ENCODE peak calls at places on chromosome 2, in ten cellular contexts. H, I, O, Q, U, Z, X, K, C and G are unnamed samples. For H3K4me1, the result is how much of the 10 kb centered on the place peaks cover.

GRCh38 chr2:30979822-30980245 is 158.4 kb downstream of the GALNT14 start:
- DNase-seq in U (no peak), Z (peak), X (peak), K (peak), C (no peak), Q (peak), I (no peak), O (peak), H (peak), G (peak)

GRCh38 chr2:172704072-172704936 is 31.3 kb upstream of the RAPGEF4 start:
- DNase-seq in Q (no peak), H (no peak), U (no peak), Z (peak), C (no peak), O (peak), K (peak), X (peak), I (no peak), G (no peak)

GRCh38 chr2:133045787-133046186 is 375.8 kb upstream of the LYPD1 start:
- DNase-seq in Z (no peak), K (no peak), U (no peak), C (no peak), I (no peak), Q (no peak), H (no peak), O (no peak), X (peak), G (no peak)

GRCh38 chr2:226618544-226618874 is 181.1 kb downstream of the IRS1 start:
- DNase-seq in U (no peak), K (no peak), Z (no peak), H (no peak), I (no peak), O (no peak), Q (no peak), C (no peak), X (no peak), G (no peak)

GRCh38 chr2:241390301-241391206 is 34.5 kb downstream of the FARP2 start:
- DNase-seq in C (no peak), O (no peak), K (no peak), U (no peak), I (no peak), X (no peak), Z (no peak), H (no peak), Q (no peak), G (no peak)

GRCh38 chr2:20796374-20796791 is 26.5 kb downstream of the LDAH start:
- DNase-seq in K (peak), X (no peak), U (no peak), C (no peak), H (peak), I (no peak), Q (no peak), Z (peak), O (no peak), G (no peak)

GRCh38 chr2:113077921-113078320 is 10.2 kb downstream of the IL1F10 start:
- DNase-seq in C (no peak), O (no peak), X (peak), U (no peak), Z (no peak), H (no peak), K (no peak), I (no peak), Q (no peak), G (no peak)

GRCh38 chr2:98445167-98445522 is 487 bp downstream of the INPP4A start:
- DNase-seq in I (peak), O (no peak), Q (peak), C (no peak), H (no peak), U (peak), Z (peak), X (no peak), K (no peak), G (no peak)

GRCh38 chr2:170310876-170311502 is 133.0 kb downstream of the MYO3B start:
- DNase-seq in K (no peak), H (no peak), O (no peak), U (no peak), Q (no peak), Z (no peak), X (peak), I (no peak), C (no peak), G (no peak)

GRCh38 chr2:113910110-113910717 is 20.3 kb downstream of the ACTR3 start:
- DNase-seq in Z (no peak), X (peak), Q (no peak), H (no peak), K (no peak), O (no peak), U (no peak), C (no peak), I (peak), G (no peak)

DNA sequence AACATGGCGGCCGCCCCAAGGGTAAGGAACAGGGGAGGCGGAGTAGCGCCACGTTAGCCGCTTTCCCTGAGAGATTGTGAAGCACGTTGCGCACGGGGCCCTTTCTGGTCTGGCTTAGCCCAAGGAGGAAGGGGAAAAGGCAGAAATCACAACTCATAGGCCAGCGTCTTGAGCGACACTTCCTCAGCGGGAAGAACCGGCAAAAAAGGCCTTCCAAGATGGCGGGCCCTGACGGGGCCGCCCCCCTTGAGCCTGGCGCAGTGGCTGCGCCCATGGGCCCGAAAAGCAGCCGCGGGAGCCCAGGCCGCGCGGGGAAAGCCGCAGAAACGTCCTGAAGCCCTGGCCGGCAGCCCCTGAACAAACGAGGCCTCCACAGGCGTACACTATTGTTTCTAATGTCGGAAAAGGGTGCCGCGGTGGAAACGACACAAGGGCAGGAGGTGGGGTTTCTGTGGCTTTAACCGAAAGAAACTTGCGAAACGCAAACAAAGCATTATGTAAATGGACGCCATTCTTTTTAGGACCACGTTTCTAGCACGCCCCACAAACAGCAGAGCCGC is 919 bp upstream of the PCBP1 start:
- DNase-seq in H (peak), Z (peak), U (peak), Q (peak), X (peak), K (peak), O (peak), I (peak), C (peak), G (peak)
- H3K4me3 ChIP-seq in H (peak), Z (peak), U (peak), Q (peak), X (peak), K (peak), O (peak), I (peak), C (peak), G (peak)

DNA sequence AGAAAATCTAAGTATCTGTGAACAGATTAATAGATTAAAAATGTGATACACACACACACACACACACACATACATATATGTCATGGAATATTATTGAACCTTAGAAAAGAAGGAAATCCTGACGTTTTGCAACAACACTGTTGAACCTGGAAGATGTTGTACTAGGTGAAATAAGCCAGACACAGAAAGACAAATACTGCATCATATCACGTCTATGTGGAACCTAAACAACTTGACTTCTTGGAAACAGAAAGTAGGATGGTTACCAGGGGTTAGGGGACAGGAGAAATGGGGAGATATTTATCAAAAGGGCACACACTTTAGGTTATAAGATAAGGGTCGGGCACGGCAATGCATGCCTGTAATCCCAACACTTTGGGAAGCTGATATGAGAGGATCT is 698.4 kb upstream of the ID2 start:
- DNase-seq in Z (no peak), Q (no peak), O (no peak), I (no peak), K (no peak), U (no peak), H (no peak), X (no peak), C (no peak), G (no peak)
- H3K27ac ChIP-seq in Z (no peak), Q (no peak), O (no peak), I (no peak), K (no peak), U (no peak), H (no peak), X (no peak), C (no peak), G (no peak)

DNA sequence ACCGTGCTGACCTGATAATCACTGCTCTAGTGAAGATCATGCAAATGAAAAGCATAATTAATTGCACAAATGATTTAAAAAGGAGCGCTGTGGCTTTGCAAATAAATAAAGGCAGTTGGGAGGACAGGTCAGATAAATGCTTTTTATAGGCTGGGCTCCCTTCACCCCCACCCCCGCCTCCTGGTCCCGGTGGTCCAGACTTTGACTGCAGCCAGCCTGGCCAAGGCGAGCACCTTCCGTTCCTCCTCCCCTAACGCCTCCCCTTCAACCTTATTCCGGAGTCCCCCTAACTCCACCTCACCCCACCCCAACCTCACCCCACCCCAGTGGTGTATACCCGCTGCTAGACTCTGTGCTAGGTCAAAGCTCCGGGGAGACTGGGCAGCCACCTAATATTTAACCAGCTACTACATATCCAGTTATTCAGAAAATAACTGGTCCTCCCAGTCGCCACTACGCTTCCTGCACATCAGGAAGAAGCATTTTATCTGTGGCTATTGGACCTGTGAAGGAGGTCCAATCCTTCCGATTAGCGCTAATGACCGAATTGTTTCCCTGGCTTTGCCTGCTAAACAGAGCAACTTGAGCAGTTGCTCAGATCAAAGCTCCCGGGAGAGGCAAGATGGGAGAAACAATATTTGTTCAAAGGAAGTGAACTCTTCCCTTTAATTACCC is 3.7 kb upstream of the SP9 start:
- DNase-seq in K (no peak), O (no peak), Q (no peak), U (no peak), C (no peak), Z (no peak), H (no peak), I (no peak), X (no peak), G (no peak)
- H3K4me1 ChIP-seq in K (under half), O (under half), Q (under half), U (under half), C (under half), Z (under half), H (under half), I (under half), X (under half), G (under half)

DNA sequence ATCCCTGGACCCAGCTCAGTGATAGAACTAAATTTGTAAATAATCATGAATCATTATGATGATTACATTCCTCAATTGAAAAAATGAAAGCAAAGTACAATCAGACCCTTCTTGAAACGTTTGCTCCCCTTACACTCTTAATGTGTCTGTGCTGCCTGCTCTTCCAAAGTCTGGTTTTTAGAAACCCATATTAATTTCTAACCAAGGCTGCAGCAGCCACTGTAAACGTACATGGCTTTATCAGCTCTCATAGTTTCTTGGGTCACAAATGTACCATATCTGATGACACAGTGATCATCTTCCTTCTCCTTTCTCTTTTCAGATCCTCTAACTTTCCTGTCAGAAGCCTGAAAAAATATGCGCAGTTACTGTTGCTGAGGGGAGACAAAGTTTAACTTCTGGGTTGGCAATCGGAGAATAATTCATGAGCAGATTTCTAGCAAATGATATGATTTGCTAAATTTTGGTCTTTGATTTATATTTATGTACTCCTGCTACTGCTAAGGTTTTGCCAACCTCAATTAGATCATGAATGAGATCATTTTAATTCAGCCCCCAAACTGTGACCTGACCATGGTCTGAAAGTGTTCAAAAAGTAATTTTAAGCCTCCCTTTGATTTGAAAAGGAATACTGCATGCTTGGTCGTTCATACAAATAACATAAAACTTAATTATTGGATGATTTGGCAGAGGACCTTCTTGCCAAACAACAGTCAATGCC is 12.3 kb downstream of the ZEB2 start:
- DNase-seq in H (no peak), Z (no peak), C (no peak), X (no peak), I (no peak), K (peak), U (no peak), O (no peak), Q (no peak), G (no peak)
- H3K4me3 ChIP-seq in H (peak), Z (no peak), C (no peak), X (no peak), I (no peak), K (peak), U (no peak), O (no peak), Q (peak), G (no peak)

DNA sequence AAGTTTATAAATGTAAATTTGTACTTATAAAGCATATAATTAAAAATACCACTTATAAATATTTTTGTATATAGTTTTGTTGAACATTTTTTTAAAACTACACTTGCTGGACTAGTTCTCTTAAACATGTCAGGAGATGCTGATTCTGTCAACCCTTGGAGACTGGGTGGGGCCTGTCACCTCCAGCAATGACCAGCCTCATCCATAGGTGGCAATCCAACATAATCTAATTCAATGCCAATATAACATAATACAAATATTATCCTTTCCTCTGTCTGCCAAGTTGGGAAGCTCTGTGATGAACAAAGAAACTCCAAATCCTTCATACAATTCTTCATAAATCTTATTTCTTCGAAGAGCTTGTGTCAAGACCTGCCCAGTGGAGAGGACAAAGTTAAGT is 140.4 kb downstream of the RBMS1 start:
- DNase-seq in H (no peak), C (no peak), O (no peak), Z (no peak), X (peak), I (no peak), Q (no peak), K (no peak), U (no peak), G (no peak)
- H3K27ac ChIP-seq in H (no peak), C (no peak), O (peak), Z (no peak), X (peak), I (no peak), Q (no peak), K (no peak), U (no peak), G (no peak)

GRCh38 chr2:76311713-76312112 is 601.0 kb upstream of the GCFC2 start:
- DNase-seq in O (no peak), Z (no peak), X (no peak), K (no peak), Q (no peak), C (no peak), I (no peak), U (no peak), H (no peak), G (no peak)

GRCh38 chr2:76310894-76311293 is 600.2 kb upstream of the GCFC2 start:
- DNase-seq in U (no peak), I (no peak), C (no peak), Q (no peak), Z (no peak), X (no peak), O (no peak), K (no peak), H (no peak), G (no peak)

GRCh38 chr2:76307495-76307894 is 596.8 kb upstream of the GCFC2 start:
- DNase-seq in H (no peak), Z (no peak), Q (no peak), X (no peak), K (no peak), O (no peak), I (no peak), U (no peak), C (no peak), G (no peak)
- H3K4me1 ChIP-seq in H (under half), Z (under half), Q (under half), X (under half), K (under half), O (under half), I (under half), U (under half), C (under half), G (under half)

GRCh38 chr2:44954306-44954901 is 12.9 kb downstream of the SIX3 start:
- DNase-seq in Z (no peak), K (no peak), U (no peak), I (no peak), O (no peak), C (no peak), Q (no peak), X (no peak), H (no peak), G (no peak)
- H3K4me3 ChIP-seq in Z (no peak), K (no peak), U (no peak), I (no peak), O (no peak), C (no peak), Q (no peak), X (no peak), H (no peak), G (no peak)

GRCh38 chr2:237022533-237022932 is 63.2 kb upstream of the COPS8 start:
- DNase-seq in U (no peak), H (no peak), X (no peak), O (no peak), K (no peak), C (no peak), I (no peak), Q (no peak), Z (no peak), G (no peak)

GRCh38 chr2:237027712-237028029 is 58.0 kb upstream of the COPS8 start:
- DNase-seq in C (no peak), Z (no peak), O (no peak), K (no peak), U (no peak), X (no peak), H (no peak), Q (no peak), I (no peak), G (no peak)

GRCh38 chr2:237026981-237027711 is 58.5 kb upstream of the COPS8 start:
- DNase-seq in Q (peak), K (peak), U (peak), Z (peak), C (peak), O (peak), X (peak), I (peak), H (peak), G (peak)

GRCh38 chr2:237024255-237024654 is 61.4 kb upstream of the COPS8 start:
- DNase-seq in Z (no peak), X (no peak), C (no peak), K (no peak), H (no peak), U (no peak), Q (no peak), O (no peak), I (no peak), G (no peak)

GRCh38 chr2:237025090-237025865 is 60.4 kb upstream of the COPS8 start:
- DNase-seq in C (peak), O (peak), Q (no peak), K (peak), Z (peak), I (no peak), U (no peak), X (peak), H (peak), G (no peak)
- H3K27ac ChIP-seq in C (no peak), O (peak), Q (no peak), K (no peak), Z (no peak), I (no peak), U (peak), X (peak), H (no peak), G (no peak)

DNA sequence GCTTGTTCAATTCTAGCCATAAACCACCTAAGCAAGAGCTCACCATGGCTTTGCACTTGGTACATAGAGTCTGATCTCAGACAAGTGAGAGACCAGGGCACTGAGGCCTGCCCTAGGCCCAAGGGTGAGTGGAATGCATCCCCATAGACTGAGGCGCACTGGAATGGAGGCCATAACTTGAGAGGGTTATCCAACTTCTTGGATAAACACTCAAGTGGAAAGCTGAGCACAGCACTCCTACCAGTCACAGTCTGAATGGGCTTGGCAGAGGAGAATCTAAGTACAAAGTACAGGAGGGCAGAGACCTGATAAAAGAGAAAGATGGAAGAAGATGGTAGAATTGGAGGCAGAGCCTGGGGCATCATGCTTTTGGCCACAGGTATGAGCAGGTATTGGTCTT is 30.4 kb upstream of the CASP10 start:
- DNase-seq in C (no peak), U (no peak), I (no peak), O (no peak), K (no peak), Q (no peak), X (no peak), Z (no peak), H (no peak), G (no peak)
- H3K4me1 ChIP-seq in C (under half), U (under half), I (under half), O (half or more), K (under half), Q (under half), X (under half), Z (under half), H (under half), G (under half)

DNA sequence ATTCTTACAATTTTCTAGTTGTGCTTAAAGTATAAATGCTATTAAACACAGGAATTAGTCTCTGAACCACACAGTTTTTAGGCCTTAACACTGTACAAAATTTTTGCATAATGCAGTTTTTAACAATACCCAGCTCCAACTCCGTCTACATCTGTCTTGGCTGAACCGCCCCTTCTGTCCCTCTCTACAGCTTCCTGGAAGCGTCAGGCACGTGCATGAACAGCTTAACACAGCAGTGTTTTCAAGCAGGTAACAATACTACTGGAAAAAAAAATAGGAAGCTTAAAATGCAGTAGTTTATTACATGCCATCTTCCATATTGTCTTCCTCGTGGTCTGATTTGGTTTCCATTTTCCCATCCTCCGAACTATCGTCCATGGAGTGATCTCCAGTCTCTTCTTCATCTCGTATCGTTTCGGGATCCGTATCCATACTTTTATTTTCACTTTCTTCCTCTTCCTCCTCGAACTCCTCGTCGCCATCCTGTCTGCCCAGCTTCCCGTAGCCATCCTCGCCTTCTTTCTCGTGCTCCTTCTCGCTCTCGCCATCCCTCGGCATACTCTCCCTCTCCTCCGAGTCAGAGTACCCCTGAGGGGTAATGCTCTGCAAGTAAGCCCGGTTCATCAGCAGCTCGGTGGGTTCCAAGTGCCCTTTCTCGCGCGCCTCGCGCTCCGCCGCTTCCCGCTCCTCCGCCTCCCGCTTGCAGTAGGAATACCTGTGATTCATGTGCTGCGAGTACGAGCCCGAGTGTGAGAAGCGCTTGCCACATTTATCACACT is 130.6 kb downstream of the ZEB2 start:
- DNase-seq in X (peak), U (peak), Q (no peak), O (no peak), I (no peak), C (peak), H (no peak), Z (no peak), K (no peak), G (no peak)
- H3K4me3 ChIP-seq in X (peak), U (peak), Q (no peak), O (peak), I (no peak), C (peak), H (no peak), Z (no peak), K (no peak), G (no peak)